ENCODE peak calls at places on chromosomes 7 and 10, in five cellular contexts. One of them, this sample, is unnamed.
A peak's percentile ranks its signal among the peaks of the same experiment; 100 is the strongest.

GRCh38 chr10:97230146-97230545 is 44.4 kb upstream of the SLIT1 start:
- DNase-seq in GM13976: no peak
- DNase-seq in substantia nigra: no peak
- DNase-seq in cardiac septum: no peak
- DNase-seq in Right ventricle myocardium superior: no peak
- DNase-seq in this sample: no peak

GRCh38 chr10:114523876-114524275 is 119.6 kb upstream of the AFAP1L2 start:
- DNase-seq in cardiac septum: no peak
- DNase-seq in Right ventricle myocardium superior: no peak
- DNase-seq in GM13976: no peak
- DNase-seq in substantia nigra: no peak
- DNase-seq in this sample: no peak

GRCh38 chr10:33120700-33121099 is 162.7 kb upstream of the ITGB1 start:
- DNase-seq in GM13976: no peak
- DNase-seq in cardiac septum: no peak
- DNase-seq in substantia nigra: no peak
- DNase-seq in Right ventricle myocardium superior: no peak
- DNase-seq in this sample: no peak

GRCh38 chr10:86775056-86775858 is 18.8 kb downstream of the BMPR1A start:
- DNase-seq in cardiac septum: no peak
- DNase-seq in Right ventricle myocardium superior: no peak
- DNase-seq in substantia nigra: no peak
- DNase-seq in GM13976: peak; percentile 44
- DNase-seq in this sample: no peak

GRCh38 chr7:158192184-158192835 is 395.3 kb downstream of the PTPRN2 start:
- DNase-seq in Right ventricle myocardium superior: no peak
- DNase-seq in cardiac septum: no peak
- DNase-seq in GM13976: no peak
- DNase-seq in substantia nigra: no peak
- DNase-seq in this sample: no peak

GRCh38 chr10:87092356-87092860 is 2.2 kb downstream of the GLUD1 start:
- DNase-seq in GM13976: no peak
- DNase-seq in Right ventricle myocardium superior: no peak
- DNase-seq in substantia nigra: no peak
- DNase-seq in cardiac septum: no peak
- DNase-seq in this sample: no peak

GRCh38 chr7:19522486-19522885 is 186.4 kb downstream of the POLR1F start:
- DNase-seq in substantia nigra: no peak
- DNase-seq in Right ventricle myocardium superior: no peak
- DNase-seq in cardiac septum: no peak
- DNase-seq in GM13976: no peak
- DNase-seq in this sample: no peak

GRCh38 chr10:91758303-91759146 is 39.7 kb upstream of the TNKS2 start:
- DNase-seq in cardiac septum: no peak
- DNase-seq in substantia nigra: no peak
- DNase-seq in Right ventricle myocardium superior: no peak
- DNase-seq in GM13976: peak; percentile 41
- DNase-seq in this sample: no peak

GRCh38 chr7:26153823-26154783 is 2.1 kb downstream of the NFE2L3 start:
- DNase-seq in Right ventricle myocardium superior: no peak
- DNase-seq in GM13976: no peak
- DNase-seq in cardiac septum: no peak
- DNase-seq in substantia nigra: no peak
- DNase-seq in this sample: no peak

GRCh38 chr10:42950606-42951485 is 126.0 kb upstream of the RET start:
- DNase-seq in cardiac septum: peak; percentile 26
- DNase-seq in substantia nigra: no peak
- DNase-seq in GM13976: no peak
- DNase-seq in Right ventricle myocardium superior: peak; percentile 13
- DNase-seq in this sample: no peak

This sample was measured in amygdala.